ENCODE peak calls at places on chromosomes 3 and 15, in eight cellular contexts. One of them, this sample, is unnamed. For H3K36me3 and H3K27me3, the result is how much of the 10 kb centered on the place peaks cover.

GRCh38 chr3:146511402-146512134 is 32.8 kb downstream of the PLSCR1 start:
- DNase-seq in GM06990: no peak
- DNase-seq in transverse colon: no peak
- DNase-seq in DND-41: no peak
- DNase-seq in ovary: no peak
- DNase-seq in H1: no peak
- DNase-seq in CD8-positive, alpha-beta memory T cell: no peak
- DNase-seq in bronchial epithelial cell: no peak
- DNase-seq in this sample: no peak

GRCh38 chr15:68578960-68579935 is at the start of gene CORO2B:
- DNase-seq in GM06990: no peak
- DNase-seq in transverse colon: no peak
- DNase-seq in DND-41: no peak
- DNase-seq in ovary: peak
- DNase-seq in H1: no peak
- DNase-seq in CD8-positive, alpha-beta memory T cell: no peak
- DNase-seq in bronchial epithelial cell: no peak
- DNase-seq in this sample: peak

GRCh38 chr3:174049443-174049842 is 651.9 kb downstream of the NLGN1 start:
- DNase-seq in GM06990: no peak
- DNase-seq in transverse colon: no peak
- DNase-seq in DND-41: no peak
- DNase-seq in ovary: no peak
- DNase-seq in H1: no peak
- DNase-seq in CD8-positive, alpha-beta memory T cell: no peak
- DNase-seq in bronchial epithelial cell: no peak
- DNase-seq in this sample: no peak

GRCh38 chr3:127260416-127260815 is 27.4 kb downstream of the PRR20G start:
- DNase-seq in GM06990: no peak
- DNase-seq in transverse colon: no peak
- DNase-seq in DND-41: no peak
- DNase-seq in ovary: no peak
- DNase-seq in H1: no peak
- DNase-seq in CD8-positive, alpha-beta memory T cell: no peak
- DNase-seq in bronchial epithelial cell: no peak
- DNase-seq in this sample: no peak

GRCh38 chr3:190494907-190495306 is 19.0 kb upstream of the IL1RAP start:
- DNase-seq in GM06990: no peak
- DNase-seq in transverse colon: no peak
- DNase-seq in DND-41: no peak
- DNase-seq in ovary: no peak
- DNase-seq in H1: no peak
- DNase-seq in CD8-positive, alpha-beta memory T cell: no peak
- DNase-seq in bronchial epithelial cell: no peak
- DNase-seq in this sample: no peak

GRCh38 chr15:32889189-32889588 is 171.4 kb downstream of the GREM1 start:
- DNase-seq in GM06990: no peak
- DNase-seq in transverse colon: no peak
- DNase-seq in DND-41: no peak
- DNase-seq in ovary: no peak
- DNase-seq in H1: no peak
- DNase-seq in CD8-positive, alpha-beta memory T cell: no peak
- DNase-seq in bronchial epithelial cell: no peak
- DNase-seq in this sample: no peak

GRCh38 chr3:189967254-189967865 is 153.3 kb downstream of the P3H2 start:
- DNase-seq in GM06990: peak
- DNase-seq in transverse colon: no peak
- DNase-seq in DND-41: no peak
- DNase-seq in ovary: no peak
- DNase-seq in H1: no peak
- DNase-seq in CD8-positive, alpha-beta memory T cell: no peak
- DNase-seq in bronchial epithelial cell: peak
- DNase-seq in this sample: no peak

GRCh38 chr3:175940881-175941280 is 1081.7 kb downstream of the NAALADL2 start:
- DNase-seq in GM06990: no peak
- DNase-seq in transverse colon: no peak
- DNase-seq in DND-41: no peak
- DNase-seq in ovary: no peak
- DNase-seq in H1: peak
- DNase-seq in CD8-positive, alpha-beta memory T cell: no peak
- DNase-seq in bronchial epithelial cell: peak
- DNase-seq in this sample: no peak

GRCh38 chr3:161171113-161171512 is 50.0 kb upstream of the NMD3 start:
- DNase-seq in GM06990: no peak
- DNase-seq in transverse colon: no peak
- DNase-seq in DND-41: no peak
- DNase-seq in ovary: peak
- DNase-seq in H1: no peak
- DNase-seq in CD8-positive, alpha-beta memory T cell: no peak
- DNase-seq in bronchial epithelial cell: peak
- DNase-seq in this sample: peak

GRCh38 chr3:13018561-13019242 is 54.5 kb downstream of the IQSEC1 start:
- DNase-seq in GM06990: no peak
- DNase-seq in transverse colon: peak
- DNase-seq in DND-41: no peak
- DNase-seq in ovary: no peak
- DNase-seq in H1: no peak
- DNase-seq in CD8-positive, alpha-beta memory T cell: no peak
- DNase-seq in bronchial epithelial cell: no peak
- DNase-seq in this sample: no peak

GRCh38 chr3:84692261-84692660 is 266.5 kb upstream of the CADM2 start:
- DNase-seq in GM06990: no peak
- DNase-seq in transverse colon: no peak
- DNase-seq in DND-41: no peak
- DNase-seq in ovary: no peak
- DNase-seq in H1: no peak
- DNase-seq in CD8-positive, alpha-beta memory T cell: no peak
- DNase-seq in bronchial epithelial cell: no peak
- DNase-seq in this sample: no peak

GRCh38 chr15:39729500-39729899 is 53.1 kb downstream of the FSIP1 start:
- DNase-seq in GM06990: no peak
- DNase-seq in transverse colon: no peak
- DNase-seq in DND-41: no peak
- DNase-seq in ovary: no peak
- DNase-seq in H1: no peak
- DNase-seq in CD8-positive, alpha-beta memory T cell: no peak
- DNase-seq in bronchial epithelial cell: no peak
- DNase-seq in this sample: no peak

GRCh38 chr15:85583404-85584390 is 203.3 kb downstream of the AKAP13 start:
- DNase-seq in GM06990: peak
- DNase-seq in transverse colon: peak
- DNase-seq in DND-41: no peak
- DNase-seq in ovary: no peak
- DNase-seq in H1: no peak
- DNase-seq in CD8-positive, alpha-beta memory T cell: no peak
- DNase-seq in bronchial epithelial cell: peak
- DNase-seq in this sample: no peak

GRCh38 chr3:45868213-45868612 is 18.1 kb upstream of the CCR9 start:
- DNase-seq in GM06990: no peak
- DNase-seq in transverse colon: no peak
- DNase-seq in DND-41: no peak
- DNase-seq in ovary: no peak
- DNase-seq in H1: no peak
- DNase-seq in CD8-positive, alpha-beta memory T cell: no peak
- DNase-seq in bronchial epithelial cell: peak
- DNase-seq in this sample: no peak

GRCh38 chr15:37131639-37132038 is 31.3 kb upstream of the MEIS2 start:
- DNase-seq in GM06990: no peak
- DNase-seq in transverse colon: no peak
- DNase-seq in DND-41: no peak
- DNase-seq in ovary: no peak
- DNase-seq in H1: no peak
- DNase-seq in CD8-positive, alpha-beta memory T cell: no peak
- DNase-seq in bronchial epithelial cell: no peak
- DNase-seq in this sample: no peak

GRCh38 chr15:72851586-72851985 is 68.0 kb upstream of the ADPGK start:
- DNase-seq in GM06990: no peak
- DNase-seq in transverse colon: no peak
- DNase-seq in DND-41: no peak
- DNase-seq in ovary: no peak
- DNase-seq in H1: no peak
- DNase-seq in CD8-positive, alpha-beta memory T cell: no peak
- DNase-seq in bronchial epithelial cell: no peak
- DNase-seq in this sample: no peak

GRCh38 chr15:47744973-47745372 is 27.7 kb downstream of the SEMA6D start:
- DNase-seq in GM06990: no peak
- DNase-seq in transverse colon: no peak
- DNase-seq in DND-41: no peak
- DNase-seq in ovary: no peak
- DNase-seq in H1: no peak
- DNase-seq in CD8-positive, alpha-beta memory T cell: no peak
- DNase-seq in bronchial epithelial cell: no peak
- DNase-seq in this sample: no peak

GRCh38 chr15:28116521-28117488 is 17.7 kb upstream of the OCA2 start:
- DNase-seq in GM06990: no peak
- DNase-seq in transverse colon: no peak
- DNase-seq in DND-41: no peak
- DNase-seq in ovary: no peak
- DNase-seq in H1: no peak
- DNase-seq in CD8-positive, alpha-beta memory T cell: no peak
- DNase-seq in bronchial epithelial cell: no peak
- DNase-seq in this sample: no peak

GRCh38 chr15:28117591-28117990 is 18.5 kb upstream of the OCA2 start:
- DNase-seq in GM06990: no peak
- DNase-seq in transverse colon: no peak
- DNase-seq in DND-41: no peak
- DNase-seq in ovary: no peak
- DNase-seq in H1: no peak
- DNase-seq in CD8-positive, alpha-beta memory T cell: no peak
- DNase-seq in bronchial epithelial cell: no peak
- DNase-seq in this sample: no peak

GRCh38 chr15:28118531-28118930 is 19.4 kb upstream of the OCA2 start:
- DNase-seq in GM06990: no peak
- DNase-seq in transverse colon: no peak
- DNase-seq in DND-41: no peak
- DNase-seq in ovary: no peak
- DNase-seq in H1: no peak
- DNase-seq in CD8-positive, alpha-beta memory T cell: no peak
- DNase-seq in bronchial epithelial cell: no peak
- DNase-seq in this sample: no peak

GRCh38 chr15:28115871-28116270 is 16.8 kb upstream of the OCA2 start:
- DNase-seq in GM06990: no peak
- DNase-seq in transverse colon: no peak
- DNase-seq in DND-41: no peak
- DNase-seq in ovary: no peak
- DNase-seq in H1: no peak
- DNase-seq in CD8-positive, alpha-beta memory T cell: no peak
- DNase-seq in bronchial epithelial cell: no peak
- DNase-seq in this sample: no peak

GRCh38 chr15:28118083-28118482 is 19.0 kb upstream of the OCA2 start:
- DNase-seq in GM06990: no peak
- DNase-seq in transverse colon: no peak
- DNase-seq in DND-41: no peak
- DNase-seq in ovary: no peak
- DNase-seq in H1: no peak
- DNase-seq in CD8-positive, alpha-beta memory T cell: no peak
- DNase-seq in bronchial epithelial cell: no peak
- DNase-seq in this sample: no peak
- H3K36me3 ChIP-seq in GM06990: under half
- H3K36me3 ChIP-seq in transverse colon: under half
- H3K36me3 ChIP-seq in DND-41: half or more
- H3K36me3 ChIP-seq in ovary: under half
- H3K36me3 ChIP-seq in H1: under half
- H3K36me3 ChIP-seq in CD8-positive, alpha-beta memory T cell: under half
- H3K36me3 ChIP-seq in bronchial epithelial cell: under half
- H3K36me3 ChIP-seq in this sample: half or more

GRCh38 chr3:14801031-14801430 is 17.7 kb upstream of the FGD5 start:
- DNase-seq in GM06990: no peak
- DNase-seq in transverse colon: no peak
- DNase-seq in DND-41: no peak
- DNase-seq in ovary: no peak
- DNase-seq in H1: no peak
- DNase-seq in CD8-positive, alpha-beta memory T cell: no peak
- DNase-seq in bronchial epithelial cell: no peak
- DNase-seq in this sample: no peak
- H3K27me3 ChIP-seq in GM06990: under half
- H3K27me3 ChIP-seq in transverse colon: under half
- H3K27me3 ChIP-seq in DND-41: under half
- H3K27me3 ChIP-seq in ovary: under half
- H3K27me3 ChIP-seq in H1: under half
- H3K27me3 ChIP-seq in CD8-positive, alpha-beta memory T cell: under half
- H3K27me3 ChIP-seq in bronchial epithelial cell: under half
- H3K27me3 ChIP-seq in this sample: under half

GRCh38 chr15:38559908-38560307 is 4.7 kb downstream of the RASGRP1 start:
- DNase-seq in GM06990: no peak
- DNase-seq in transverse colon: no peak
- DNase-seq in DND-41: no peak
- DNase-seq in ovary: no peak
- DNase-seq in H1: no peak
- DNase-seq in CD8-positive, alpha-beta memory T cell: no peak
- DNase-seq in bronchial epithelial cell: no peak
- DNase-seq in this sample: no peak

GRCh38 chr15:38560456-38560926 is 4.1 kb downstream of the RASGRP1 start:
- DNase-seq in GM06990: peak
- DNase-seq in transverse colon: no peak
- DNase-seq in DND-41: no peak
- DNase-seq in ovary: no peak
- DNase-seq in H1: no peak
- DNase-seq in CD8-positive, alpha-beta memory T cell: no peak
- DNase-seq in bronchial epithelial cell: no peak
- DNase-seq in this sample: no peak

GRCh38 chr15:38557855-38558713 is 6.5 kb downstream of the RASGRP1 start:
- DNase-seq in GM06990: no peak
- DNase-seq in transverse colon: no peak
- DNase-seq in DND-41: no peak
- DNase-seq in ovary: no peak
- DNase-seq in H1: no peak
- DNase-seq in CD8-positive, alpha-beta memory T cell: no peak
- DNase-seq in bronchial epithelial cell: no peak
- DNase-seq in this sample: no peak

GRCh38 chr15:38559131-38559530 is 5.5 kb downstream of the RASGRP1 start:
- DNase-seq in GM06990: no peak
- DNase-seq in transverse colon: no peak
- DNase-seq in DND-41: no peak
- DNase-seq in ovary: no peak
- DNase-seq in H1: no peak
- DNase-seq in CD8-positive, alpha-beta memory T cell: no peak
- DNase-seq in bronchial epithelial cell: no peak
- DNase-seq in this sample: no peak

DNA sequence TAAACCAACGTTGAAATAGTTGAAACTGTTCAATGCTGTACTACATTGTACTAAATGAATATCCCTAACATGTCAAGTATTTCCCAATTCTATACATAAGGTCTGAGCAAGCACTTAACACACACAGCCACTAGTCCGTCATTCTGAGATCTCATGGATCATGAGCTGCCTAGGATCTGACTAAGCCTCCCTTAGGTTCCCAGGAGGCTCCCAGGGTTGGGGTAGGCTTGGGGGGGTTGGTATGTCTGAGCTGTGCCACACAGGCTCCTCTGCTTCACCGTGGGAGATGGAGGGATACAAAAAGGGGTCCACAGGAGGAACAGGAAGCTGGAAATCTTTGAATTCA is 5.9 kb downstream of the RASGRP1 start:
- DNase-seq in GM06990: no peak
- DNase-seq in transverse colon: no peak
- DNase-seq in DND-41: no peak
- DNase-seq in ovary: no peak
- DNase-seq in H1: no peak
- DNase-seq in CD8-positive, alpha-beta memory T cell: no peak
- DNase-seq in bronchial epithelial cell: peak
- DNase-seq in this sample: no peak
- H3K36me3 ChIP-seq in GM06990: under half
- H3K36me3 ChIP-seq in transverse colon: under half
- H3K36me3 ChIP-seq in DND-41: under half
- H3K36me3 ChIP-seq in ovary: under half
- H3K36me3 ChIP-seq in H1: under half
- H3K36me3 ChIP-seq in CD8-positive, alpha-beta memory T cell: under half
- H3K36me3 ChIP-seq in bronchial epithelial cell: under half
- H3K36me3 ChIP-seq in this sample: under half

GRCh38 chr3:133038731-133039398 is 674 bp downstream of the TMEM108 start:
- DNase-seq in GM06990: peak
- DNase-seq in transverse colon: no peak
- DNase-seq in DND-41: no peak
- DNase-seq in ovary: no peak
- DNase-seq in H1: no peak
- DNase-seq in CD8-positive, alpha-beta memory T cell: no peak
- DNase-seq in bronchial epithelial cell: no peak
- DNase-seq in this sample: peak
- H3K27me3 ChIP-seq in GM06990: under half
- H3K27me3 ChIP-seq in transverse colon: under half
- H3K27me3 ChIP-seq in DND-41: under half
- H3K27me3 ChIP-seq in ovary: under half
- H3K27me3 ChIP-seq in H1: under half
- H3K27me3 ChIP-seq in CD8-positive, alpha-beta memory T cell: under half
- H3K27me3 ChIP-seq in bronchial epithelial cell: under half
- H3K27me3 ChIP-seq in this sample: under half

This sample was measured in upper lobe of left lung.